ENCODE peak calls at places on chromosome 18, in nine cellular contexts. Q is skeletal muscle cell, E is foreskin fibroblast, A is adrenal gland, P is left lung, L is right lobe of liver, F is uterus, O is mesendoderm, C is kidney epithelial cell. B is an unnamed sample.

GRCh38 chr18:76056467-76057194 is 438.4 kb downstream of the ZNF516 start:
- DNase-seq in L (no peak), Q (peak), E (no peak), O (no peak), F (peak), C (no peak), A (peak), P (no peak), B (no peak)

GRCh38 chr18:10453885-10454772 is at the start of gene APCDD1:
- DNase-seq in A (peak), L (peak), P (peak), E (peak), F (peak), C (no peak), O (peak), Q (no peak), B (peak)

GRCh38 chr18:80034852-80035406 is 695 bp downstream of the RBFA start:
- DNase-seq in O (no peak), C (no peak), L (no peak), A (no peak), Q (no peak), P (no peak), E (no peak), F (no peak), B (no peak)

GRCh38 chr18:55685638-55686037 is 97.6 kb upstream of the TCF4 start:
- DNase-seq in L (no peak), F (no peak), P (no peak), E (no peak), O (no peak), A (no peak), Q (no peak), C (no peak), B (no peak)

GRCh38 chr18:40868110-40868858 is 1086.8 kb upstream of the PIK3C3 start:
- DNase-seq in E (peak), F (no peak), O (no peak), A (no peak), L (no peak), P (no peak), Q (peak), C (peak), B (no peak)

GRCh38 chr18:76573325-76574025 is 78.4 kb upstream of the ZNF516 start:
- DNase-seq in C (no peak), E (peak), Q (peak), P (no peak), L (peak), F (no peak), O (no peak), A (peak), B (no peak)

GRCh38 chr18:5104246-5104645 is 92.8 kb downstream of the AKAIN1 start:
- DNase-seq in A (no peak), Q (no peak), O (peak), L (no peak), C (no peak), E (no peak), F (no peak), P (no peak), B (no peak)

GRCh38 chr18:48800479-48800876 is 150.3 kb downstream of the SMAD7 start:
- DNase-seq in O (no peak), C (no peak), A (no peak), F (peak), E (no peak), P (no peak), Q (no peak), L (no peak), B (peak)

GRCh38 chr18:5503740-5504139 is 40.1 kb downstream of the EPB41L3 start:
- DNase-seq in P (no peak), Q (no peak), C (no peak), A (no peak), E (no peak), F (no peak), L (no peak), O (no peak), B (no peak)

GRCh38 chr18:57210711-57211411 is 64.0 kb downstream of the BOD1L2 start:
- DNase-seq in O (peak), C (no peak), F (no peak), A (no peak), L (no peak), E (no peak), Q (no peak), P (no peak), B (no peak)

GRCh38 chr18:3367491-3368091 is 82.4 kb upstream of the TGIF1 start:
- DNase-seq in E (no peak), F (no peak), Q (peak), O (no peak), P (no peak), L (no peak), C (no peak), A (no peak), B (no peak)

GRCh38 chr18:57710226-57710625 is 88.6 kb upstream of the NARS1 start:
- DNase-seq in C (no peak), F (no peak), P (no peak), Q (no peak), O (no peak), A (no peak), L (no peak), E (no peak), B (no peak)

GRCh38 chr18:56388571-56388970 is 249.8 kb downstream of the TXNL1 start:
- DNase-seq in O (no peak), C (no peak), F (no peak), Q (no peak), L (no peak), P (no peak), A (no peak), E (no peak), B (no peak)

GRCh38 chr18:78199002-78199401 is 780.6 kb upstream of the SALL3 start:
- DNase-seq in L (no peak), P (no peak), A (no peak), Q (no peak), O (no peak), F (no peak), E (no peak), C (no peak), B (no peak)

GRCh38 chr18:79899609-79900435 is 51.6 kb downstream of the SLC66A2 start:
- DNase-seq in Q (no peak), E (no peak), A (no peak), L (no peak), F (peak), C (no peak), P (peak), O (no peak), B (no peak)

GRCh38 chr18:31954349-31954748 is 11.4 kb upstream of the TRAPPC8 start:
- DNase-seq in C (no peak), F (no peak), E (peak), A (peak), P (no peak), Q (peak), L (peak), O (peak), B (peak)

GRCh38 chr18:44682871-44683221 is 2.2 kb downstream of the SETBP1 start:
- DNase-seq in L (no peak), Q (no peak), F (peak), E (no peak), A (no peak), O (peak), C (no peak), P (no peak), B (no peak)

GRCh38 chr18:22999212-22999611 is 66.1 kb downstream of the RBBP8 start:
- DNase-seq in O (peak), A (no peak), F (no peak), L (no peak), C (no peak), Q (no peak), P (no peak), E (no peak), B (no peak)

GRCh38 chr18:48028716-48029115 is 98.3 kb upstream of the SMAD2 start:
- DNase-seq in F (no peak), A (no peak), C (no peak), E (no peak), Q (no peak), P (no peak), L (no peak), O (no peak), B (peak)

GRCh38 chr18:79947881-79948610 is 3.4 kb downstream of the SLC66A2 start:
- DNase-seq in E (no peak), F (no peak), L (peak), A (no peak), Q (no peak), O (no peak), P (no peak), C (no peak), B (no peak)

GRCh38 chr18:46480187-46480586 is 176.8 kb downstream of the LOXHD1 start:
- DNase-seq in C (no peak), O (no peak), F (no peak), A (no peak), Q (no peak), P (no peak), L (no peak), E (no peak), B (no peak)

GRCh38 chr18:54765636-54766035 is 62.6 kb upstream of the RAB27B start:
- DNase-seq in E (no peak), F (no peak), L (no peak), C (no peak), Q (no peak), P (no peak), A (no peak), O (no peak), B (no peak)

GRCh38 chr18:34710430-34711386 is 610 bp downstream of the DTNA start:
- DNase-seq in F (peak), A (no peak), L (no peak), C (no peak), E (peak), O (no peak), P (no peak), Q (no peak), B (no peak)

GRCh38 chr18:50008306-50008705 is 186.6 kb downstream of the MYO5B start:
- DNase-seq in C (no peak), A (no peak), P (no peak), O (no peak), E (no peak), Q (no peak), L (no peak), F (no peak), B (no peak)

GRCh38 chr18:33560686-33561370 is 17.2 kb upstream of the ASXL3 start:
- DNase-seq in L (no peak), P (no peak), A (no peak), F (no peak), C (no peak), Q (peak), E (no peak), O (peak), B (no peak)

GRCh38 chr18:8450898-8451665 is 158.2 kb upstream of the RAB12 start:
- DNase-seq in L (no peak), O (peak), C (no peak), E (no peak), F (no peak), A (no peak), P (no peak), Q (no peak), B (no peak)

GRCh38 chr18:2825613-2826205 is 21.1 kb upstream of the EMILIN2 start:
- DNase-seq in F (no peak), C (no peak), A (no peak), P (no peak), L (no peak), E (no peak), O (no peak), Q (no peak), B (no peak)

GRCh38 chr18:35089918-35090550 is 48.8 kb downstream of the MAPRE2 start:
- DNase-seq in F (no peak), E (no peak), A (no peak), L (no peak), P (no peak), C (no peak), O (peak), Q (no peak), B (no peak)

GRCh38 chr18:35756506-35757117 is 175.1 kb downstream of the GALNT1 start:
- DNase-seq in P (no peak), E (peak), L (no peak), C (no peak), Q (peak), F (no peak), A (peak), O (peak), B (peak)

GRCh38 chr18:48703418-48703817 is 164.6 kb downstream of the CTIF start:
- DNase-seq in F (no peak), A (no peak), Q (no peak), E (no peak), P (no peak), C (no peak), L (no peak), O (no peak), B (no peak)

GRCh38 chr18:10006261-10006903 is 92.6 kb downstream of the VAPA start:
- DNase-seq in O (peak), F (no peak), C (no peak), Q (no peak), A (peak), E (peak), P (no peak), L (no peak), B (no peak)

GRCh38 chr18:10410472-10411300 is 43.7 kb upstream of the APCDD1 start:
- DNase-seq in E (no peak), P (no peak), C (no peak), Q (no peak), F (no peak), A (no peak), L (no peak), O (peak), B (no peak)

GRCh38 chr18:35983818-35984217 is 11.3 kb downstream of the RMP24 start:
- DNase-seq in C (no peak), F (no peak), P (no peak), E (peak), A (no peak), L (no peak), O (no peak), Q (peak), B (no peak)

GRCh38 chr18:47983946-47984345 is 53.5 kb upstream of the SMAD2 start:
- DNase-seq in C (no peak), A (no peak), F (no peak), P (no peak), Q (no peak), L (no peak), O (no peak), E (no peak), B (no peak)

GRCh38 chr18:39313992-39314391 is 1748.4 kb upstream of the CELF4 start:
- DNase-seq in C (no peak), L (no peak), O (no peak), P (no peak), A (no peak), E (no peak), F (no peak), Q (no peak), B (no peak)

GRCh38 chr18:79735071-79735980 is 55.7 kb downstream of the CTDP1 start:
- DNase-seq in A (no peak), P (peak), F (no peak), L (no peak), C (no peak), O (no peak), E (no peak), Q (no peak), B (no peak)

GRCh38 chr18:43034683-43035500 is 80.6 kb downstream of the RIT2 start:
- DNase-seq in L (no peak), E (no peak), A (no peak), C (no peak), Q (no peak), P (no peak), F (no peak), O (peak), B (no peak)

GRCh38 chr18:2536063-2536462 is 35.2 kb downstream of the METTL4 start:
- DNase-seq in O (peak), F (no peak), C (no peak), L (no peak), Q (no peak), P (no peak), E (no peak), A (no peak), B (no peak)

GRCh38 chr18:51478908-51479307 is 281.4 kb upstream of the MEX3C start:
- DNase-seq in O (no peak), Q (no peak), C (no peak), L (no peak), E (no peak), F (no peak), P (no peak), A (no peak), B (no peak)

GRCh38 chr18:55421612-55422381 is 166.2 kb downstream of the TCF4 start:
- DNase-seq in O (no peak), L (no peak), A (no peak), F (peak), Q (peak), P (no peak), C (no peak), E (no peak), B (no peak)

GRCh38 chr18:12908706-12909105 is 24.7 kb upstream of the PTPN2 start:
- DNase-seq in O (no peak), P (no peak), F (no peak), C (no peak), L (no peak), Q (no peak), A (no peak), E (no peak), B (no peak)

GRCh38 chr18:12904012-12904516 is 20.0 kb upstream of the PTPN2 start:
- DNase-seq in F (no peak), C (no peak), L (no peak), A (peak), O (peak), Q (no peak), P (no peak), E (no peak), B (no peak)

GRCh38 chr18:12906119-12906518 is 22.1 kb upstream of the PTPN2 start:
- DNase-seq in O (no peak), A (no peak), Q (no peak), L (no peak), F (no peak), P (no peak), E (no peak), C (no peak), B (no peak)

GRCh38 chr18:12907258-12907925 is 23.4 kb upstream of the PTPN2 start:
- DNase-seq in L (no peak), P (no peak), A (no peak), O (no peak), Q (no peak), E (no peak), C (no peak), F (no peak), B (no peak)

DNA sequence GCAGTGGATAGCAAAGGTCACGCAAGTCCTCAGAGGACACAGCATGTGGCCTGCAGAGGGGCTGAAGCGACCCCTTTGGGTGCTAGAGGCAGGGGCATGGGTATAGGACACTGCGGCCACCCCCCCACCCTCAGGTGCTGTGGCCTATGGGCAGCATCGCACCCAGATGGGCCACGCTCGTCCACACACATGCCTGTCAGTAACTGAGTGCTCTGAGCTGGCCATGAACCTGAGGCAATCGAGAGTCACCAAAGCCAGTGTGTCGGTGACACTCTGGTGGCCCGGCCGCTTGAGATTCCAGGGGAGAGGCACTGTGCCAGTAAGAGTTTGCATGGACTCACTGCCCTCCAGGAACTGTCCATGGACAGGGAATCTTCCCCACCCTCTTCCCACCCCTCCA is 22.7 kb upstream of the PTPN2 start:
- DNase-seq in O (no peak), P (no peak), F (no peak), Q (no peak), L (no peak), C (no peak), A (no peak), E (no peak), B (no peak)
- H3K4me3 ChIP-seq in O (no peak), P (no peak), F (no peak), Q (no peak), L (no peak), C (no peak), A (no peak), E (no peak), B (no peak)

GRCh38 chr18:70418551-70419311 is 129.9 kb downstream of the SOCS6 start:
- DNase-seq in Q (no peak), L (no peak), O (no peak), C (no peak), F (no peak), E (no peak), A (no peak), P (no peak), B (no peak)

GRCh38 chr18:70420151-70420898 is 131.5 kb downstream of the SOCS6 start:
- DNase-seq in L (no peak), F (no peak), A (peak), Q (peak), C (no peak), E (peak), O (no peak), P (no peak), B (no peak)

GRCh38 chr18:70417847-70418246 is 129.0 kb downstream of the SOCS6 start:
- DNase-seq in A (no peak), P (no peak), O (no peak), F (no peak), C (no peak), Q (no peak), L (no peak), E (no peak), B (no peak)

GRCh38 chr18:70421471-70421870 is 132.6 kb downstream of the SOCS6 start:
- DNase-seq in A (no peak), C (no peak), F (no peak), E (no peak), P (no peak), O (no peak), Q (no peak), L (no peak), B (no peak)

GRCh38 chr18:70419526-70419925 is 130.7 kb downstream of the SOCS6 start:
- DNase-seq in C (no peak), F (no peak), Q (peak), A (no peak), L (no peak), P (no peak), E (peak), O (no peak), B (no peak)
- H3K4me3 ChIP-seq in C (no peak), F (no peak), Q (no peak), A (no peak), L (no peak), P (no peak), E (no peak), O (no peak), B (no peak)

DNA sequence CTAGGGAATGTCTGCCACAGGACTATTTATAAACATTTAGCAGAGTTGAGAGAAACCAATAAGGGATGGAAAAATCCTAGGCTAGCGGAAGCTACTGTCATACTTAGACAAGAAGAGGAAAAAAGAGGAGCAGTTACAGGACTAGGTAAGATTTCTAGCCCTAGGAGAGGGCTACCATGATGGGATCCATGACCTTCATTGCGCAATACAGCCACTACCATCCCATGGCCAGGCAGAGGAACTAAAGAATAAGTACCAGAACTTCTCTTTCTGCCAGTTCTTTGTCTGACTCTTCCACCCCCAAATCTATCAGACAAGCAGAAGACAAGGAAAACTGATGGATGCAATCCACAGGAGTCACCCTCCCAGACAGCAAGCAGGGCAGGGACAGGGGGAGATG is 417.0 kb upstream of the CHST9 start:
- DNase-seq in C (no peak), L (no peak), Q (no peak), A (no peak), P (no peak), F (no peak), O (no peak), E (no peak), B (no peak)
- H3K4me3 ChIP-seq in C (no peak), L (no peak), Q (no peak), A (no peak), P (no peak), F (no peak), O (no peak), E (no peak), B (no peak)

GRCh38 chr18:58859935-58860334 is 4.7 kb upstream of the ZNF532 start:
- DNase-seq in P (no peak), A (no peak), E (no peak), F (no peak), Q (no peak), C (no peak), O (peak), L (no peak), B (no peak)
- H3K4me3 ChIP-seq in P (no peak), A (no peak), E (no peak), F (no peak), Q (no peak), C (no peak), O (no peak), L (no peak), B (no peak)